ENCODE peak calls at places on chromosomes 16 and 17, in four cellular contexts. One of them, this sample, is unnamed.

GRCh38 chr16:31483081-31483480 is at the start of gene SLC5A2:
- DNase-seq in IMR-90: no peak
- DNase-seq in GM12878: no peak
- DNase-seq in K562: no peak
- DNase-seq in this sample: no peak

GRCh38 chr16:67277999-67278772 is 1.1 kb upstream of the PLEKHG4 start:
- DNase-seq in IMR-90: peak; percentile 90
- DNase-seq in GM12878: no peak
- DNase-seq in K562: no peak
- DNase-seq in this sample: no peak

GRCh38 chr17:57010495-57010894 is 32.6 kb downstream of the SCPEP1 start:
- DNase-seq in IMR-90: no peak
- DNase-seq in GM12878: no peak
- DNase-seq in K562: no peak
- DNase-seq in this sample: no peak

GRCh38 chr17:59757881-59758385 is 50.5 kb downstream of the VMP1 start:
- DNase-seq in IMR-90: no peak
- DNase-seq in GM12878: no peak
- DNase-seq in K562: no peak
- DNase-seq in this sample: peak; percentile 53

GRCh38 chr16:65319621-65320231 is 197.9 kb upstream of the CDH11 start:
- DNase-seq in IMR-90: no peak
- DNase-seq in GM12878: no peak
- DNase-seq in K562: no peak
- DNase-seq in this sample: no peak

GRCh38 chr17:43713494-43714162 is 45.0 kb downstream of the SOST start:
- DNase-seq in IMR-90: no peak
- DNase-seq in GM12878: no peak
- DNase-seq in K562: no peak
- DNase-seq in this sample: peak; percentile 76

GRCh38 chr17:1398900-1399299 is 1.1 kb downstream of the YWHAE start:
- DNase-seq in IMR-90: peak; percentile 40
- DNase-seq in GM12878: no peak
- DNase-seq in K562: peak; percentile 22
- DNase-seq in this sample: no peak

GRCh38 chr16:66670691-66671090 is 25.9 kb downstream of the CMTM4 start:
- DNase-seq in IMR-90: no peak
- DNase-seq in GM12878: no peak
- DNase-seq in K562: no peak
- DNase-seq in this sample: no peak

GRCh38 chr17:37239690-37240344 is 136.0 kb upstream of the C17orf78 start:
- DNase-seq in IMR-90: peak; percentile 72
- DNase-seq in GM12878: no peak
- DNase-seq in K562: peak; percentile 20
- DNase-seq in this sample: peak; percentile 21

GRCh38 chr17:82917656-82918345 is 78.0 kb upstream of the ZNF750 start:
- DNase-seq in IMR-90: peak; percentile 23
- DNase-seq in GM12878: no peak
- DNase-seq in K562: peak; percentile 63
- DNase-seq in this sample: no peak

GRCh38 chr17:14118951-14119350 is 49.6 kb downstream of the COX10 start:
- DNase-seq in IMR-90: no peak
- DNase-seq in GM12878: peak; percentile 15
- DNase-seq in K562: no peak
- DNase-seq in this sample: no peak

DNA sequence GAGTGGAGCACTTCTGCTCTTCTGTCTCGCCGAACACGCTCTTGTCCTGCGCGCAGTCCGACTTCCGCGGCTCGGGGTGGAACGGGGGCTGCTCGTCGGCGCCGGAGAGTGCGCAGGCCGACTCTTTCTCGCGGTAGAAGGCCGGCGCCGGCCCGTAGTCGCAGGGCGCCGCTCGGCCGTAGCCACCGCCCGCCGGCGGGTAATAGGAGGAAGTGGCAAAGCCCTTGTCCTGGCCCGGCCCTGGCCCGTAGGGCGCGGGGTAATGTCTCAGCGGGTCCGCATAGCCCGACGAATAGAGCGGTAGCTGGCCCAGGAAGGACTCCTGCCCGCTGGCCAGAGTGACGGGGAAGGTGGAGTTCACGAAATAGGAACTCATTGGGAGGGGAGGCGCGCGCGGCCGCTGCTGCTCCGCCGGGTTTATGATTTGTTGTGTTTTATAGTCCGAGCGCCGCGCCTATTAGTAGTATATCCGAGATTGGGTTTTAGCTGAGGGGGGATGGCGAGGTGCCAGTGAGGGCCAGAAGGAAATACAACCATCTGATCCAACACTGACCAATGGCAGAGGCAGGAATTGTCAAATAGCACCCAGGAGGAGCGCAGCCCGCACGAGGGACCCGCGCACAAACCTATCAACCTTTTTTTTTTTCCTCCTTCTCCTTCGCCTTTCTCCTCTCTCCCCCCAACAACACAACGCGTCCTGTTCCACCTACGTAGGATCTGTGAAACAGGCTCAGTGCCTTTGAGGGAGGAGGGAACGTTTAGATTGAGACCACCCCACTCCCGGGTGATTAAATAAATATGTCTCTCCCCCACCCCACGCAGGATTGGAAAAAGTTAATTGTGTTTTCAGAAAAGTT is 4.4 kb upstream of the HOXB5 start:
- DNase-seq in IMR-90: peak; percentile 88
- DNase-seq in GM12878: no peak
- DNase-seq in K562: no peak
- DNase-seq in this sample: no peak
- TF ChIP-seq SMC3 in IMR-90: no peak
- TF ChIP-seq SMC3 in GM12878: no peak
- TF ChIP-seq SMC3 in K562: no peak
- TF ChIP-seq SMC3 in this sample: no peak

GRCh38 chr17:45051060-45051719 is at the start of gene DCAKD:
- DNase-seq in IMR-90: peak; percentile 95
- DNase-seq in GM12878: no peak
- DNase-seq in K562: peak; percentile 91
- DNase-seq in this sample: peak; percentile 93
- TF ChIP-seq CTCF in IMR-90: no peak
- TF ChIP-seq CTCF in GM12878: no peak
- TF ChIP-seq CTCF in K562: no peak
- TF ChIP-seq CTCF in this sample: no peak

GRCh38 chr16:87234601-87235000 is 82.6 kb downstream of the C16orf95 start:
- DNase-seq in IMR-90: no peak
- DNase-seq in GM12878: no peak
- DNase-seq in K562: no peak
- DNase-seq in this sample: no peak
- TF ChIP-seq SMC3 in IMR-90: no peak
- TF ChIP-seq SMC3 in GM12878: no peak
- TF ChIP-seq SMC3 in K562: no peak
- TF ChIP-seq SMC3 in this sample: no peak

DNA sequence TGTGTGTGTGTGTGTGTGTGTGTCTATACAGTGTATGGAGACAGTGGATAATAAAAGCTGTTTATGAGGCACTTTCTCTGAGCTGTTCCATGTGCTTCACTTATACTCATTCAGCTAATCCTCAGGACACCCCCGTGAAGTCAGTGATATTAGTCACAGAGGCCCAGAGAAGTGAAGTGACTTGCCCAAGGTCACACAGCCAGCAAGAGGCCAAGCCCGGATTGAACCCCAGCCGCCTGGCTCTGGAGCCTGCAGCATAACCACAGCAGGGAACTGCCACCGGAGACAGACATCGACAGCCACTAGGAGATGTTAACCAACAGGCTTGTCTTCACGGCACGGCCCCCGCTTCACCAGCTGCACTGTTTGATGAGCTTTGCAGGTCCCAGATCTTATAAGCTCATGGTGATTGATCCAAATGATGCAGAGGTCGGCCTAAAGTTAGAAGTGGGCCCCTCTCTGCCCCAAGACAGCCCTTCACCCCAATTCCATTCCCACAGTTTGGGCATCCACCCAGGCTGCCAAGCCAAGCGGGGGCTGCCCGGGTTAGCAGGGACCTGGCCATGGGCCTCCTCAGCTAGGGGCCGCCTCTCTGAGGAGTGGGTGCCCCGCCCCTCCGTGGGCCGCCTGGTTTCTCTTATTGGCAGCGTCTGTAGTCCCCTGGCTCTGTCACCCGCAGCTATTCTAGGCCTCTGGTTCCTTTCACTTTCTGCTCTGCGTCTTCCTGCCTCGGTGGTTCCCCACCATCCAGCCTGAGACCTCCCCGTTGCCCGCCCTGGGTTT is 30.9 kb downstream of the SOCS1 start:
- DNase-seq in IMR-90: peak; percentile 28
- DNase-seq in GM12878: peak; percentile 88
- DNase-seq in K562: no peak
- DNase-seq in this sample: no peak
- TF ChIP-seq CTCF in IMR-90: no peak
- TF ChIP-seq CTCF in GM12878: no peak
- TF ChIP-seq CTCF in K562: no peak
- TF ChIP-seq CTCF in this sample: no peak

GRCh38 chr17:50661795-50662391 is 27.2 kb downstream of the ABCC3 start:
- DNase-seq in IMR-90: peak; percentile 93
- DNase-seq in GM12878: no peak
- DNase-seq in K562: peak; percentile 88
- DNase-seq in this sample: peak; percentile 100
- TF ChIP-seq SMC3 in IMR-90: no peak
- TF ChIP-seq SMC3 in GM12878: no peak
- TF ChIP-seq SMC3 in K562: no peak
- TF ChIP-seq SMC3 in this sample: peak; percentile 57

DNA sequence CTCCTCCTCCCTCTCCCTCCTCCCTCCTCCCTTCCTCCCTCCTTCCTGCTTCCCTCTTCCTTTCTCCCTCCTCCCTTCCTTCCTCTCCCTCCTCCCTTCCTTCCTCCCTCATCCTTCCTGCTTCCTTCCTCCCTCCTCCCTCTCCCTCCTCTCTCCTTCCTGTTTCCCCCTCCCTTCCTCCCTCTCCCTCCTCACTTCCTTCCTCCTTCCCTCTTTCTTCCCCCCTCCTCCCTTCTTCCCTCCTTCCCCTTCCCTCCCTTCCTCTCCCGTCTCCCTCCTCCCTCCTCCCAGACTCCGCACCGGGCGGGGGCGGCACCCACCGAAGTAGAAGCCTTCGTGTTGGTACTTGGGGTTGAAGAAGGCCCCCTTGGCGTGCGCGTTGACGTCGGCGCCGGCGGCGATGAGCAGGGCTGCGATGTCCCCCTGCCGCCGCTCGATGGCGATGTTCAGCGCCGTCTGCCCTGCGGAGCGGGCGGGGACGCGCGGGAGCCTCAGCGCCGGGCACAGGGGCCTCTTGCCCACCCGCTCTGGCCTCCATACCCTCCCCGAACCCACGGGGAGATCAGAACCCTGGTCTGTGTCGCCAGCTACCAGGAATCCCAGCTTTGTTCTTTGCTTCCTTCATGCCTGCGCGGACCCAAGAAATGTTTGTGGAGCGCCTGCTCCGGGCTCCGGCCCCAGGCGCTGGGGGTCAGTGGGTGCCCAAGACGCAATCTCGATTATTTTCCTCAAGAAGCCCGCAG is 22.2 kb downstream of the TRPV3 start:
- DNase-seq in IMR-90: peak; percentile 62
- DNase-seq in GM12878: no peak
- DNase-seq in K562: peak; percentile 49
- DNase-seq in this sample: peak; percentile 89
- TF ChIP-seq CTCF in IMR-90: peak; percentile 71
- TF ChIP-seq CTCF in GM12878: peak; percentile 48
- TF ChIP-seq CTCF in K562: peak; percentile 50
- TF ChIP-seq CTCF in this sample: peak; percentile 73

DNA sequence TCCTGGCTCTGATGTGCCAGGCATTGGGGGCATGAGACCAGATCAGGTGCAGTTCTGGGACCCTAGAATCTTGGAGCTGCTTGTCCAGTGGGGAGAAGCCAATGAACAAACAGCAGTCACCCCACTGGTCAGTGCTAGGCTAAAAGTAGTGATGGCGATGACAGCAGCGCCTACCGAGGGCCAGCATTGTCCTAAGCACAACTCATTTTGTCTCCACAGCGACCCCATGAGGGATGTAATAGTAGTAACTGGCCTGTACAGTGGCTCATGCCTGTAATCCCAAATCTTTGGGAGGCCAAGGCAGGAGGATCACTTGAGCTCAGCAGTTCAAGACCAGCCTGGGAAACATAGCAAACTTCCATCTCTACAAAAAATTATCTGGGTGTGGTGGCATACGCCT is 6.2 kb downstream of the SMCR8 start:
- DNase-seq in IMR-90: no peak
- DNase-seq in GM12878: no peak
- DNase-seq in K562: peak; percentile 32
- DNase-seq in this sample: no peak
- TF ChIP-seq SMC3 in IMR-90: no peak
- TF ChIP-seq SMC3 in GM12878: no peak
- TF ChIP-seq SMC3 in K562: no peak
- TF ChIP-seq SMC3 in this sample: no peak

DNA sequence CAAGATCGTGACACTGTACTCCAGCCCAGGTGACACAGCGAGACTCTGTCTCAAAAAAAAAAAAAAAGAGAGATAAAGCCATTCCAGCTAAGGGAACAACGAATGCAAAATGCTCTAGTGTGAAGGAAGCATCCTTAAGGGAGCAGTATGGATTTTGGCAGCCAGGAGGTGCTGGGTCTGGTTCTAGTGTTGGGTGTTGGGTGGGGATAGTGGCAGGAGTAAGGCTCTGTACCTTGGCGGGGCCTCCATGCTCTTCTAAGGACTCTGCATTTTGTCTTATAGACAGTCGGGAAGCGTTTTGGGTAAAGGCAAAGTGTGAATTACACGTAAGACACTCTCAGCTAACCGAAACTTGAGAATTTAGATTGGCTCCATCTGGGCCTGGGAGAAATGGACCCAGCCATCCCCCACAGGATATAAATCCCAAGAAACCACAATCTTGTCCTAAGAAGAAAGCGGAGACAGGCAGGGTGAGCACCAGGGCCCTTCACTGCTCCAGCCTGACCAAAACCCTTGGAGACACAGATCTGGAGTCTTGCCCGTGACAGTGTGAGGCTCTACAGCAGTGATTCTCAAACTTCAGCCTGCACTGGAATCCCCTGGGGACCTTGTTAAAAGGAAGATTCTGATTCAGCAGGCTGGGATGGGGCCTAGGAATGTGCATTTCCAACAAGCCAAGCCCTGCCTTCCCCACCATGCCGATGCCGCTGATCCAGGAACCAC is 33.1 kb upstream of the PHB1 start:
- DNase-seq in IMR-90: no peak
- DNase-seq in GM12878: no peak
- DNase-seq in K562: no peak
- DNase-seq in this sample: no peak
- TF ChIP-seq CTCF in IMR-90: no peak
- TF ChIP-seq CTCF in GM12878: no peak
- TF ChIP-seq CTCF in K562: no peak
- TF ChIP-seq CTCF in this sample: no peak

GRCh38 chr17:71505981-71506380 is 614.8 kb upstream of the SOX9 start:
- DNase-seq in IMR-90: no peak
- DNase-seq in GM12878: no peak
- DNase-seq in K562: no peak
- DNase-seq in this sample: no peak
- TF ChIP-seq SMC3 in IMR-90: no peak
- TF ChIP-seq SMC3 in GM12878: no peak
- TF ChIP-seq SMC3 in K562: no peak
- TF ChIP-seq SMC3 in this sample: no peak

This sample was measured in A549.